ENCODE peak calls at places on chromosomes 12 and 14, in four cellular contexts. F is neuronal stem cell, R is H1, U is trophoblast cell. Z is an unnamed sample.

GRCh38 chr12:113276306-113276705 is 55.0 kb downstream of the TPCN1 start:
- DNase-seq in F (peak), U (no peak), R (no peak), Z (peak)

GRCh38 chr12:106173442-106173841 is 34.7 kb upstream of the NUAK1 start:
- DNase-seq in R (no peak), F (no peak), U (no peak), Z (no peak)

GRCh38 chr14:48323655-48324054 is 648.2 kb upstream of the MDGA2 start:
- DNase-seq in U (peak), R (no peak), F (no peak), Z (peak)

GRCh38 chr14:102238131-102238530 is 66.8 kb downstream of the MOK start:
- DNase-seq in U (no peak), R (no peak), F (no peak), Z (no peak)

GRCh38 chr14:59262717-59263469 is 74.4 kb downstream of the DAAM1 start:
- DNase-seq in F (no peak), U (no peak), R (no peak), Z (peak)

GRCh38 chr12:48165089-48166031 is 8.0 kb upstream of the ASB8 start:
- DNase-seq in R (no peak), F (peak), U (peak), Z (peak)

GRCh38 chr14:20631023-20631820 is 10.3 kb downstream of the OR6S1 start:
- DNase-seq in R (no peak), U (peak), F (no peak), Z (peak)

GRCh38 chr12:15679146-15679545 is 110.0 kb downstream of the EPS8 start:
- DNase-seq in U (no peak), R (no peak), F (no peak), Z (peak)

GRCh38 chr12:47527816-47528215 is 178.0 kb downstream of the RPAP3 start:
- DNase-seq in R (no peak), U (peak), F (no peak), Z (peak)

GRCh38 chr14:95295600-95296376 is 23.9 kb downstream of the CLMN start:
- DNase-seq in R (no peak), U (no peak), F (no peak), Z (no peak)

GRCh38 chr12:66627270-66627987 is 51.4 kb downstream of the GRIP1 start:
- DNase-seq in R (no peak), F (no peak), U (no peak), Z (no peak)

GRCh38 chr12:546265-546919 is 86.7 kb downstream of the B4GALNT3 start:
- DNase-seq in R (no peak), U (peak), F (no peak), Z (no peak)

GRCh38 chr12:130026608-130027176 is 122.9 kb upstream of the TMEM132D start:
- DNase-seq in U (peak), F (no peak), R (no peak), Z (peak)

GRCh38 chr14:99686557-99687283 is 2.6 kb downstream of the CYP46A1 start:
- DNase-seq in U (no peak), F (no peak), R (no peak), Z (no peak)

GRCh38 chr14:98580131-98580678 is 691.8 kb downstream of the BCL11B start:
- DNase-seq in U (peak), R (no peak), F (no peak), Z (no peak)

GRCh38 chr14:76191297-76191696 is 39.6 kb downstream of the GPATCH2L start:
- DNase-seq in F (no peak), R (no peak), U (peak), Z (no peak)

GRCh38 chr12:89351489-89352241 is 636 bp downstream of the DUSP6 start:
- DNase-seq in U (peak), R (no peak), F (no peak), Z (no peak)

GRCh38 chr14:102516531-102517411 is 7.2 kb upstream of the ANKRD9 start:
- DNase-seq in F (peak), R (no peak), U (peak), Z (peak)

GRCh38 chr12:6193853-6194815 is 6.1 kb upstream of the CD9 start:
- DNase-seq in R (no peak), F (no peak), U (peak), Z (peak)

GRCh38 chr14:60506985-60507829 is 1.7 kb upstream of the SIX6 start:
- DNase-seq in R (no peak), U (no peak), F (no peak), Z (no peak)

GRCh38 chr14:82052778-82053177 is 519.1 kb upstream of the SEL1L start:
- DNase-seq in F (no peak), U (no peak), R (no peak), Z (no peak)

GRCh38 chr14:104586832-104587620 is 7.5 kb downstream of the C14orf180 start:
- DNase-seq in U (peak), F (no peak), R (no peak), Z (no peak)

GRCh38 chr12:7844131-7844530 is 28.6 kb downstream of the SLC2A14 start:
- DNase-seq in U (peak), R (no peak), F (no peak), Z (peak)
- H2BK12ac ChIP-seq in U (no peak), R (no peak), F (no peak), Z (no peak)

GRCh38 chr12:102950107-102950949 is 7.1 kb upstream of the ASCL1 start:
- DNase-seq in U (peak), F (no peak), R (no peak), Z (no peak)
- H3K4me3 ChIP-seq in U (no peak), F (peak), R (peak), Z (no peak)

DNA sequence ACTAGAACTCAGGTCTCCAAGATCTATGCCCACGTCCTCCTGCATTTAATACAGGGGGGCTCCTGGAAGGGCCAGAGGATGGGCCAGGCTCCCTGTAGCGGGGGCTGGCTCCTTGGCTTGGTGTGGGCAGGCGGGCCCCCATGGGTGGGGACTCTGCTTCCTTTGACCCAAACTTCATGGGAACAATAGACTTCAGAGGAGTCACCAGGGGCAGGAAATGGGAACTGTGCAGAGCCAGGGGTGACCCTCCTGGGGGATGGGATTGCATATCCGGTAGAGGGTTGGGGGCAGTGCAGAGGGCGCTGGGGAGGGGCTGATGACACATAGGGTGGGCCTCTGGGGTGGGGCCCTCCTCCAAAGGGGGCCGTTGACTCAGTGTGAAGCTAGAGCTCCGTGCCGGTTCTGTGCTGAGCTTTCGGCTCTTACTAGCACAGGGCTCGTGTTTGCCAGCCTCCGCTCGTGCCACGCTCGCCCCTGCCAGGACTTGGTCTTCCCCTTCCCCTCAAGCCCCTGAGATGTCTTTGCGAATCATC is 4.6 kb downstream of the TEAD4 start:
- DNase-seq in R (peak), U (no peak), F (no peak), Z (peak)
- H2BK12ac ChIP-seq in R (peak), U (peak), F (no peak), Z (peak)

GRCh38 chr12:127411981-127412380 is 855.0 kb upstream of the TMEM132C start:
- DNase-seq in F (no peak), U (no peak), R (no peak), Z (no peak)

GRCh38 chr12:127411141-127411915 is 855.6 kb upstream of the TMEM132C start:
- DNase-seq in F (no peak), R (no peak), U (no peak), Z (no peak)

GRCh38 chr12:127416796-127417195 is 850.2 kb upstream of the TMEM132C start:
- DNase-seq in F (no peak), R (no peak), U (no peak), Z (no peak)

DNA sequence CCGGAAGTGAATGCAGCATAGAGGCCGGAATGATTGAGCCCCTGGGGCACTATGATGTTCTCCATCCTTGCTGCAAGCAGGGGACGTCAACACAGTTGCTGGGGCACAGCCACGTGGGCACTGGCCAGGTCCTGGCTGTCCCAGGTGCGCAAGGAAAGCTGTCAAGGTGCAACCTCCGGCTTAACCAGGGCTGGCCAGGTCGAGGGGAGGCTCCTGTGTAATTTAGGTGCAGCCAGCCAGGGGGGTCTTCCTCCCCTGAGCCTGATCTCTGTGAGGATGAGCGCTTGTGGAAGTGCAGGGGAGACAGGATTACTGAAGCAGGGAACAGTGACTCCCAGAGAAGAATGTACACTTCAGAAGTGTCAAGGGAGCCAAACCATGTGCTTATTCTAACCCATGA is 852.8 kb upstream of the TMEM132C start:
- DNase-seq in U (no peak), R (no peak), F (no peak), Z (no peak)
- H3K4me3 ChIP-seq in U (no peak), R (no peak), F (no peak), Z (no peak)

GRCh38 chr12:4272014-4272975 is 1.3 kb upstream of the CCND2 start:
- DNase-seq in F (peak), U (no peak), R (no peak), Z (peak)
- H2BK12ac ChIP-seq in F (peak), U (peak), R (peak), Z (no peak)

DNA sequence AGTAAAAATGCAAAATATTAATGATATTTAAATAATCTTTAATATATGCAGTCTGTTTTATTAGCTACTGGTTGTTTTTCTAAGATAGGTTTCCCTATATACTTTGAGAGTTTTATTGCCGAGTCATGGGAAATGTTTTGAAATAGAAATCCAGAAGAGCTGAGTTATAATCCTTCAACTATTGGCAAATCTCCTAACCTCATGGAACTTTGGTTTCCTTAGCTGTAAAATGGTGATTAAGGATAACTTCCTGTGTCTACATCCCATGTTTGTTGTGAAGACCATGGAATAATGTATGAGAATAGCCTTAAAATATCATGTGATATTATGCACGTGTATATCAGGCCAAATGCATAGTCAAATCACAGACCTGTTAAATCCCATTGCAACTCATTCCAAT is 51.0 kb downstream of the UNC79 start:
- DNase-seq in R (no peak), F (no peak), U (no peak), Z (no peak)
- H3K4me3 ChIP-seq in R (no peak), F (no peak), U (no peak), Z (no peak)

DNA sequence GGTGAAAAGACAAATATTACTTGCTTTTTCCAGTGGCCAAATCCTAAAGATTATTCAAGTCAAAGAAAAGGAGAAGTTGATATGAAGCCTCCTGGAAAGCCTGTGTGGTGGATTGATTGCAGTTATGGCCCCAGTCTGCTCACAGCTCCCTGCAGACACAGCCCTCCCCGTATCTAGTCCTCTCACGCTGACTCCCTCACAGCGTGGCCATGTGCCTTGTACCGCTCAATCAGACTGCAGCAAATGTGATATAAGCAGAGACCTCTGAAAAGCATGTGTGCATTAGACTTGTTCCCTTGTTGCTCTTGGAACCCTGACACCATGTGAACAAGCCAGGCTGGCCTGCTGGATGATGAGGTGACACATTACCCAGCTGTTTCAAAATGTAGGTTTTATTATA is 398.0 kb upstream of the GARIN6 start:
- DNase-seq in U (no peak), F (no peak), R (no peak), Z (no peak)
- H2BK12ac ChIP-seq in U (no peak), F (no peak), R (peak), Z (no peak)

GRCh38 chr12:84825149-84825548 is 87.5 kb downstream of the SLC6A15 start:
- DNase-seq in U (peak), F (no peak), R (no peak), Z (peak)

GRCh38 chr12:84817297-84817696 is 95.3 kb downstream of the SLC6A15 start:
- DNase-seq in R (no peak), U (no peak), F (no peak), Z (no peak)

GRCh38 chr12:84826925-84827324 is 85.7 kb downstream of the SLC6A15 start:
- DNase-seq in U (no peak), R (no peak), F (no peak), Z (no peak)

DNA sequence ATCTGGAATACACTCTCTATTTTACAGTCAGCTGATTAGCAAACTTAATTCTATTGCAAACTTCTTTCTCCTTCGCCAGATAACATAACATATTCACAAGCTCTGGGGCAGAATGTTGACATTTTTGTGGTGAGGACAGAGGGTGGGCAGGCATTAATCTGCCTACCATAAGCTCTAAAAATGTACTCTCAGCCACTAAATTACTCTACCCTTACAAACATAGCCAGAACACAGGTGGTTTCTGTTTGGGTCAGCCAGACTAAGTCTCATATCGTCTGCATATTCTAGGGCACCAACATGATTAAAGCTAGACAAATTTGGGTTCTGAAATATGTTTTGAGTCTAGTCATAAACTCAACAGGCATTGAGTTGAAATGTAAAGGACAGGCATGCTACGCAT is 90.1 kb downstream of the SLC6A15 start:
- DNase-seq in F (no peak), R (no peak), U (no peak), Z (peak)
- H3K4me3 ChIP-seq in F (no peak), R (no peak), U (no peak), Z (no peak)